ENCODE peak calls at places on chromosomes 2 and 18, in nine cellular contexts. K is glutamatergic neuron; B is substantia nigra; Z is activated T-cell treated with anti-CD3 and anti-CD28 coated beads for 4 hours; Y is mammary epithelial cell; M is NCI-H748 treated with DMSO at 0.1 percent for 48 hours; U is transverse colon; T is KG1; C is CD8-positive, alpha-beta memory T cell. H is an unnamed sample.
A peak's percentile ranks its signal among the peaks of the same experiment; 100 is the strongest.

GRCh38 chr18:79866889-79867574 is 69.3 kb downstream of the KCNG2 start:
- DNase-seq in K (no peak), B (no peak), Z (no peak), Y (peak; percentile 7), M (no peak), U (no peak), T (no peak), C (peak; percentile 33), H (peak; percentile 49)

GRCh38 chr18:63832470-63832869 is 55.0 kb upstream of the SERPINB2 start:
- DNase-seq in K (no peak), B (no peak), Z (no peak), Y (peak; percentile 85), M (no peak), U (no peak), T (no peak), C (no peak), H (peak; percentile 85)

GRCh38 chr2:57711991-57712390 is 334.6 kb upstream of the VRK2 start:
- DNase-seq in K (no peak), B (no peak), Z (no peak), Y (no peak), M (peak; percentile 10), U (no peak), T (no peak), C (no peak), H (no peak)

GRCh38 chr2:42117923-42118758 is 51.0 kb upstream of the EML4 start:
- DNase-seq in K (no peak), B (no peak), Z (no peak), Y (peak; percentile 46), M (no peak), U (no peak), T (peak; percentile 47), C (no peak), H (peak; percentile 77)

GRCh38 chr2:13106302-13106701 is 389.6 kb downstream of the TRIB2 start:
- DNase-seq in K (peak; percentile 16), B (no peak), Z (no peak), Y (no peak), M (no peak), U (no peak), T (no peak), C (no peak), H (no peak)

GRCh38 chr2:136117391-136117841 is 533 bp downstream of the CXCR4 start:
- DNase-seq in K (peak; percentile 56), B (no peak), Z (peak; percentile 40), Y (peak; percentile 14), M (no peak), U (peak; percentile 35), T (peak; percentile 37), C (peak; percentile 77), H (peak; percentile 25)

GRCh38 chr2:133331437-133331836 is 236.8 kb downstream of the NCKAP5 start:
- DNase-seq in K (no peak), B (no peak), Z (no peak), Y (no peak), M (peak; percentile 2), U (no peak), T (no peak), C (no peak), H (no peak)

GRCh38 chr2:226671177-226671676 is 128.4 kb downstream of the IRS1 start:
- DNase-seq in K (no peak), B (no peak), Z (no peak), Y (no peak), M (no peak), U (no peak), T (no peak), C (no peak), H (peak; percentile 55)

GRCh38 chr18:24414349-24415003 is 12.0 kb upstream of the IMPACT start:
- DNase-seq in K (no peak), B (no peak), Z (no peak), Y (no peak), M (no peak), U (no peak), T (no peak), C (no peak), H (no peak)

GRCh38 chr2:72942293-72942692 is 25.0 kb downstream of the EMX1 start:
- DNase-seq in K (no peak), B (no peak), Z (no peak), Y (no peak), M (no peak), U (no peak), T (no peak), C (no peak), H (no peak)

GRCh38 chr2:72263781-72264060 is 116.1 kb upstream of the CYP26B1 start:
- DNase-seq in K (no peak), B (no peak), Z (no peak), Y (no peak), M (no peak), U (no peak), T (no peak), C (no peak), H (no peak)

GRCh38 chr2:29155578-29155977 is 40.4 kb downstream of the CLIP4 start:
- DNase-seq in K (peak; percentile 19), B (no peak), Z (no peak), Y (no peak), M (no peak), U (no peak), T (no peak), C (no peak), H (no peak)

GRCh38 chr18:23838801-23839366 is 149.6 kb downstream of the LAMA3 start:
- DNase-seq in K (no peak), B (no peak), Z (no peak), Y (peak; percentile 97), M (no peak), U (no peak), T (no peak), C (no peak), H (peak; percentile 67)

GRCh38 chr2:111032721-111033532 is 87.8 kb upstream of the BCL2L11 start:
- DNase-seq in K (no peak), B (no peak), Z (no peak), Y (peak; percentile 60), M (no peak), U (peak; percentile 84), T (no peak), C (no peak), H (peak; percentile 3)

GRCh38 chr2:11945139-11946126 is 199.0 kb downstream of the LPIN1 start:
- DNase-seq in K (no peak), B (no peak), Z (no peak), Y (no peak), M (no peak), U (no peak), T (no peak), C (no peak), H (peak; percentile 33)

GRCh38 chr18:79903787-79904356 is 47.6 kb downstream of the SLC66A2 start:
- DNase-seq in K (no peak), B (no peak), Z (no peak), Y (no peak), M (no peak), U (peak; percentile 3), T (no peak), C (peak; percentile 37), H (no peak)

H was measured in fibroblast of mammary gland.